ENCODE peak calls at places on chromosomes 7 and 10, in ten cellular contexts. One of them, this sample, is unnamed.

GRCh38 chr7:142412551-142413193 is 154.8 kb upstream of the PRSS58 start:
- DNase-seq in omental fat pad: no peak
- DNase-seq in HFFc6: peak
- DNase-seq in adrenal gland: peak
- DNase-seq in stomach: no peak
- DNase-seq in IMR-90: peak
- DNase-seq in endothelial cell: peak
- DNase-seq in GM20000: peak
- DNase-seq in H9: peak
- DNase-seq in left ventricle myocardium inferior: no peak
- DNase-seq in this sample: peak

GRCh38 chr7:22657479-22657878 is 69.5 kb upstream of the IL6 start:
- DNase-seq in GM20000: no peak
- DNase-seq in stomach: no peak
- DNase-seq in endothelial cell: no peak
- DNase-seq in adrenal gland: no peak
- DNase-seq in omental fat pad: no peak
- DNase-seq in H9: no peak
- DNase-seq in left ventricle myocardium inferior: no peak
- DNase-seq in HFFc6: no peak
- DNase-seq in IMR-90: no peak
- DNase-seq in this sample: no peak

GRCh38 chr7:29281782-29282541 is 87.4 kb downstream of the CHN2 start:
- DNase-seq in GM20000: no peak
- DNase-seq in omental fat pad: no peak
- DNase-seq in stomach: no peak
- DNase-seq in endothelial cell: no peak
- DNase-seq in H9: no peak
- DNase-seq in adrenal gland: no peak
- DNase-seq in IMR-90: no peak
- DNase-seq in HFFc6: peak
- DNase-seq in left ventricle myocardium inferior: peak
- DNase-seq in this sample: no peak

GRCh38 chr7:101884671-101885596 is 67.5 kb downstream of the CUX1 start:
- DNase-seq in GM20000: peak
- DNase-seq in IMR-90: no peak
- DNase-seq in endothelial cell: no peak
- DNase-seq in left ventricle myocardium inferior: no peak
- DNase-seq in stomach: no peak
- DNase-seq in HFFc6: no peak
- DNase-seq in H9: no peak
- DNase-seq in omental fat pad: no peak
- DNase-seq in adrenal gland: no peak
- DNase-seq in this sample: no peak

GRCh38 chr7:91789558-91789957 is 90.9 kb downstream of the MTERF1 start:
- DNase-seq in H9: no peak
- DNase-seq in stomach: no peak
- DNase-seq in omental fat pad: no peak
- DNase-seq in GM20000: no peak
- DNase-seq in endothelial cell: no peak
- DNase-seq in IMR-90: no peak
- DNase-seq in HFFc6: no peak
- DNase-seq in adrenal gland: no peak
- DNase-seq in left ventricle myocardium inferior: no peak
- DNase-seq in this sample: no peak

GRCh38 chr10:103149991-103150622 is 43.0 kb downstream of the NT5C2 start:
- DNase-seq in left ventricle myocardium inferior: no peak
- DNase-seq in IMR-90: no peak
- DNase-seq in endothelial cell: no peak
- DNase-seq in adrenal gland: no peak
- DNase-seq in HFFc6: no peak
- DNase-seq in stomach: no peak
- DNase-seq in GM20000: no peak
- DNase-seq in omental fat pad: no peak
- DNase-seq in H9: no peak
- DNase-seq in this sample: no peak

GRCh38 chr7:90894122-90894521 is 298.0 kb downstream of the CDK14 start:
- DNase-seq in IMR-90: no peak
- DNase-seq in left ventricle myocardium inferior: no peak
- DNase-seq in GM20000: no peak
- DNase-seq in endothelial cell: no peak
- DNase-seq in stomach: no peak
- DNase-seq in H9: no peak
- DNase-seq in adrenal gland: no peak
- DNase-seq in HFFc6: no peak
- DNase-seq in omental fat pad: no peak
- DNase-seq in this sample: no peak

GRCh38 chr7:55365103-55365679 is at the start of gene LANCL2:
- DNase-seq in GM20000: peak
- DNase-seq in HFFc6: peak
- DNase-seq in H9: peak
- DNase-seq in adrenal gland: no peak
- DNase-seq in left ventricle myocardium inferior: no peak
- DNase-seq in omental fat pad: no peak
- DNase-seq in IMR-90: peak
- DNase-seq in endothelial cell: no peak
- DNase-seq in stomach: peak
- DNase-seq in this sample: no peak

GRCh38 chr7:71145906-71146901 is 14.3 kb downstream of the GALNT17 start:
- DNase-seq in left ventricle myocardium inferior: no peak
- DNase-seq in endothelial cell: no peak
- DNase-seq in adrenal gland: no peak
- DNase-seq in H9: no peak
- DNase-seq in stomach: no peak
- DNase-seq in GM20000: no peak
- DNase-seq in IMR-90: no peak
- DNase-seq in omental fat pad: no peak
- DNase-seq in HFFc6: no peak
- DNase-seq in this sample: no peak

GRCh38 chr10:114304017-114304565 is 65.0 kb downstream of the VWA2 start:
- DNase-seq in H9: peak
- DNase-seq in GM20000: peak
- DNase-seq in endothelial cell: peak
- DNase-seq in stomach: peak
- DNase-seq in adrenal gland: peak
- DNase-seq in left ventricle myocardium inferior: peak
- DNase-seq in IMR-90: peak
- DNase-seq in omental fat pad: peak
- DNase-seq in HFFc6: peak
- DNase-seq in this sample: peak

GRCh38 chr10:24603333-24603732 is 120.4 kb downstream of the ARHGAP21 start:
- DNase-seq in H9: no peak
- DNase-seq in stomach: no peak
- DNase-seq in left ventricle myocardium inferior: no peak
- DNase-seq in GM20000: no peak
- DNase-seq in adrenal gland: no peak
- DNase-seq in endothelial cell: no peak
- DNase-seq in IMR-90: peak
- DNase-seq in omental fat pad: no peak
- DNase-seq in HFFc6: peak
- DNase-seq in this sample: no peak

GRCh38 chr10:48242160-48242904 is 32.2 kb downstream of the FRMPD2 start:
- DNase-seq in H9: peak
- DNase-seq in IMR-90: no peak
- DNase-seq in left ventricle myocardium inferior: no peak
- DNase-seq in adrenal gland: no peak
- DNase-seq in omental fat pad: no peak
- DNase-seq in endothelial cell: no peak
- DNase-seq in GM20000: no peak
- DNase-seq in stomach: no peak
- DNase-seq in HFFc6: no peak
- DNase-seq in this sample: no peak

GRCh38 chr10:124741281-124741921 is 2.8 kb downstream of the FAM53B start:
- DNase-seq in left ventricle myocardium inferior: peak
- DNase-seq in adrenal gland: peak
- DNase-seq in H9: peak
- DNase-seq in omental fat pad: peak
- DNase-seq in HFFc6: peak
- DNase-seq in stomach: peak
- DNase-seq in endothelial cell: peak
- DNase-seq in IMR-90: peak
- DNase-seq in GM20000: peak
- DNase-seq in this sample: peak

GRCh38 chr10:17250736-17251135 is 22.7 kb downstream of the VIM start:
- DNase-seq in stomach: no peak
- DNase-seq in HFFc6: no peak
- DNase-seq in omental fat pad: no peak
- DNase-seq in left ventricle myocardium inferior: no peak
- DNase-seq in GM20000: peak
- DNase-seq in adrenal gland: no peak
- DNase-seq in endothelial cell: no peak
- DNase-seq in IMR-90: no peak
- DNase-seq in H9: no peak
- DNase-seq in this sample: no peak

GRCh38 chr7:15143936-15144335 is 241.4 kb upstream of the DGKB start:
- DNase-seq in H9: no peak
- DNase-seq in HFFc6: no peak
- DNase-seq in left ventricle myocardium inferior: no peak
- DNase-seq in IMR-90: no peak
- DNase-seq in adrenal gland: no peak
- DNase-seq in GM20000: no peak
- DNase-seq in omental fat pad: no peak
- DNase-seq in endothelial cell: no peak
- DNase-seq in stomach: no peak
- DNase-seq in this sample: no peak

GRCh38 chr7:134527979-134528371 is 608 bp downstream of the AKR1B10 start:
- DNase-seq in H9: no peak
- DNase-seq in endothelial cell: no peak
- DNase-seq in GM20000: no peak
- DNase-seq in HFFc6: peak
- DNase-seq in left ventricle myocardium inferior: no peak
- DNase-seq in omental fat pad: no peak
- DNase-seq in adrenal gland: peak
- DNase-seq in IMR-90: peak
- DNase-seq in stomach: no peak
- DNase-seq in this sample: peak

GRCh38 chr7:93374345-93374940 is 142.3 kb downstream of the VPS50 start:
- DNase-seq in endothelial cell: no peak
- DNase-seq in H9: no peak
- DNase-seq in adrenal gland: no peak
- DNase-seq in GM20000: peak
- DNase-seq in stomach: no peak
- DNase-seq in omental fat pad: no peak
- DNase-seq in HFFc6: peak
- DNase-seq in IMR-90: peak
- DNase-seq in left ventricle myocardium inferior: no peak
- DNase-seq in this sample: peak

GRCh38 chr10:28254290-28254985 is 48.4 kb downstream of the MPP7 start:
- DNase-seq in left ventricle myocardium inferior: no peak
- DNase-seq in H9: no peak
- DNase-seq in HFFc6: peak
- DNase-seq in adrenal gland: peak
- DNase-seq in omental fat pad: no peak
- DNase-seq in endothelial cell: no peak
- DNase-seq in GM20000: no peak
- DNase-seq in stomach: no peak
- DNase-seq in IMR-90: peak
- DNase-seq in this sample: no peak

GRCh38 chr7:11768263-11768662 is 63.7 kb downstream of the THSD7A start:
- DNase-seq in stomach: no peak
- DNase-seq in left ventricle myocardium inferior: no peak
- DNase-seq in adrenal gland: no peak
- DNase-seq in IMR-90: no peak
- DNase-seq in H9: no peak
- DNase-seq in endothelial cell: no peak
- DNase-seq in HFFc6: no peak
- DNase-seq in omental fat pad: no peak
- DNase-seq in GM20000: no peak
- DNase-seq in this sample: no peak

DNA sequence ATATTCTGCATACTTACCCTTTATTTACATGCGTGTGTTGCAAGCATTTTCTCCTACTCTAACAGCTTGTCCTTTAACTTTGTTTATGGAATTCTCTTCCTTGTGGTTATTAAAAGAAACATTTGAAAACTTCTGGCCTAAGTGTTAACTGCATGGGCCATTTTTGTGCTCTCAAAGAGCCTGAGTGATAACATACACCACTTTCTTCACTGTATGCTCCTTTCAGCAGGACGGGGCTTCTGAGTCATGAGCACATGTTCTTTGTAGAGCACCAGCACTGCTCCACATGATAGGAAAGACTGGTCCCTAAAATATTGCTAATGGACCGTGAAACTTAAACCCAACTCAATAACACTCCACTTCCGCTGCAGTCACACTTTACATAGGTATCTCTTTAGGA is 1093.6 kb upstream of the GHITM start:
- DNase-seq in stomach: no peak
- DNase-seq in HFFc6: no peak
- DNase-seq in omental fat pad: no peak
- DNase-seq in endothelial cell: no peak
- DNase-seq in IMR-90: no peak
- DNase-seq in H9: no peak
- DNase-seq in adrenal gland: no peak
- DNase-seq in GM20000: no peak
- DNase-seq in left ventricle myocardium inferior: no peak
- DNase-seq in this sample: no peak
- TF ChIP-seq CTCF in stomach: no peak
- TF ChIP-seq CTCF in HFFc6: no peak
- TF ChIP-seq CTCF in omental fat pad: no peak
- TF ChIP-seq CTCF in endothelial cell: no peak
- TF ChIP-seq CTCF in IMR-90: no peak
- TF ChIP-seq CTCF in H9: no peak
- TF ChIP-seq CTCF in adrenal gland: no peak
- TF ChIP-seq CTCF in GM20000: no peak
- TF ChIP-seq CTCF in left ventricle myocardium inferior: no peak
- TF ChIP-seq CTCF in this sample: no peak

GRCh38 chr10:130254168-130255061 is 118.2 kb downstream of the GLRX3 start:
- DNase-seq in H9: no peak
- DNase-seq in left ventricle myocardium inferior: no peak
- DNase-seq in IMR-90: no peak
- DNase-seq in omental fat pad: no peak
- DNase-seq in adrenal gland: no peak
- DNase-seq in GM20000: no peak
- DNase-seq in endothelial cell: no peak
- DNase-seq in HFFc6: peak
- DNase-seq in stomach: no peak
- DNase-seq in this sample: no peak
- TF ChIP-seq CTCF in H9: peak
- TF ChIP-seq CTCF in left ventricle myocardium inferior: no peak
- TF ChIP-seq CTCF in IMR-90: no peak
- TF ChIP-seq CTCF in omental fat pad: no peak
- TF ChIP-seq CTCF in adrenal gland: no peak
- TF ChIP-seq CTCF in GM20000: no peak
- TF ChIP-seq CTCF in endothelial cell: no peak
- TF ChIP-seq CTCF in HFFc6: no peak
- TF ChIP-seq CTCF in stomach: no peak
- TF ChIP-seq CTCF in this sample: no peak

GRCh38 chr7:64183126-64183742 is 23.8 kb upstream of the ZNF735 start:
- DNase-seq in adrenal gland: peak
- DNase-seq in omental fat pad: no peak
- DNase-seq in H9: no peak
- DNase-seq in left ventricle myocardium inferior: no peak
- DNase-seq in stomach: no peak
- DNase-seq in GM20000: no peak
- DNase-seq in HFFc6: no peak
- DNase-seq in IMR-90: no peak
- DNase-seq in endothelial cell: no peak
- DNase-seq in this sample: no peak
- TF ChIP-seq CTCF in adrenal gland: peak
- TF ChIP-seq CTCF in omental fat pad: no peak
- TF ChIP-seq CTCF in H9: peak
- TF ChIP-seq CTCF in left ventricle myocardium inferior: peak
- TF ChIP-seq CTCF in stomach: peak
- TF ChIP-seq CTCF in GM20000: no peak
- TF ChIP-seq CTCF in HFFc6: peak
- TF ChIP-seq CTCF in IMR-90: peak
- TF ChIP-seq CTCF in endothelial cell: peak
- TF ChIP-seq CTCF in this sample: no peak

GRCh38 chr10:87659571-87660483 is at the start of gene PAPSS2:
- DNase-seq in left ventricle myocardium inferior: peak
- DNase-seq in endothelial cell: peak
- DNase-seq in adrenal gland: peak
- DNase-seq in stomach: peak
- DNase-seq in IMR-90: peak
- DNase-seq in GM20000: peak
- DNase-seq in HFFc6: peak
- DNase-seq in H9: peak
- DNase-seq in omental fat pad: no peak
- DNase-seq in this sample: no peak
- TF ChIP-seq CTCF in left ventricle myocardium inferior: no peak
- TF ChIP-seq CTCF in endothelial cell: no peak
- TF ChIP-seq CTCF in adrenal gland: peak
- TF ChIP-seq CTCF in stomach: no peak
- TF ChIP-seq CTCF in IMR-90: no peak
- TF ChIP-seq CTCF in GM20000: no peak
- TF ChIP-seq CTCF in HFFc6: peak
- TF ChIP-seq CTCF in H9: peak
- TF ChIP-seq CTCF in omental fat pad: no peak
- TF ChIP-seq CTCF in this sample: no peak